ENCODE peak calls at places on chromosomes 13 and 19, in four cellular contexts. One of them, this sample, is unnamed.

GRCh38 chr19:8515317-8515716 is 1.4 kb upstream of the ZNF414 start:
- DNase-seq in K562: no peak
- DNase-seq in HL-60: peak
- DNase-seq in GM12878: no peak
- DNase-seq in this sample: no peak

GRCh38 chr19:53892981-53893325 is 11.0 kb downstream of the PRKCG start:
- DNase-seq in K562: peak
- DNase-seq in HL-60: no peak
- DNase-seq in GM12878: no peak
- DNase-seq in this sample: no peak

GRCh38 chr19:1065606-1066109 is 1.3 kb upstream of the ARHGAP45 start:
- DNase-seq in K562: no peak
- DNase-seq in HL-60: no peak
- DNase-seq in GM12878: no peak
- DNase-seq in this sample: no peak

GRCh38 chr13:31054632-31055031 is 107.1 kb downstream of the HSPH1 start:
- DNase-seq in K562: no peak
- DNase-seq in HL-60: no peak
- DNase-seq in GM12878: no peak
- DNase-seq in this sample: no peak

GRCh38 chr13:101298517-101298916 is 117.8 kb downstream of the NALCN start:
- DNase-seq in K562: no peak
- DNase-seq in HL-60: no peak
- DNase-seq in GM12878: no peak
- DNase-seq in this sample: no peak

GRCh38 chr13:28534210-28534609 is 39.3 kb upstream of the FLT1 start:
- DNase-seq in K562: no peak
- DNase-seq in HL-60: no peak
- DNase-seq in GM12878: no peak
- DNase-seq in this sample: no peak

GRCh38 chr19:4373601-4374441 is 26.5 kb downstream of the SH3GL1 start:
- DNase-seq in K562: no peak
- DNase-seq in HL-60: peak
- DNase-seq in GM12878: no peak
- DNase-seq in this sample: no peak

GRCh38 chr19:18514800-18515682 is 6.8 kb downstream of the ELL start:
- DNase-seq in K562: no peak
- DNase-seq in HL-60: peak
- DNase-seq in GM12878: no peak
- DNase-seq in this sample: no peak

GRCh38 chr13:98546402-98546801 is 30.5 kb downstream of the STK24 start:
- DNase-seq in K562: peak
- DNase-seq in HL-60: no peak
- DNase-seq in GM12878: no peak
- DNase-seq in this sample: no peak

GRCh38 chr19:39140195-39140516 is 14.6 kb downstream of the PAK4 start:
- DNase-seq in K562: no peak
- DNase-seq in HL-60: no peak
- DNase-seq in GM12878: no peak
- DNase-seq in this sample: no peak

GRCh38 chr19:2080336-2080988 is 15.7 kb downstream of the MOB3A start:
- DNase-seq in K562: no peak
- DNase-seq in HL-60: no peak
- DNase-seq in GM12878: no peak
- DNase-seq in this sample: no peak

GRCh38 chr19:8965887-8966286 is 44.3 kb downstream of the MUC16 start:
- DNase-seq in K562: peak
- DNase-seq in HL-60: no peak
- DNase-seq in GM12878: no peak
- DNase-seq in this sample: no peak

GRCh38 chr19:31699421-31699820 is 350.2 kb upstream of the TSHZ3 start:
- DNase-seq in K562: no peak
- DNase-seq in HL-60: no peak
- DNase-seq in GM12878: no peak
- DNase-seq in this sample: no peak

GRCh38 chr13:26618726-26619125 is 61.2 kb downstream of the WASF3 start:
- DNase-seq in K562: no peak
- DNase-seq in HL-60: no peak
- DNase-seq in GM12878: no peak
- DNase-seq in this sample: no peak

GRCh38 chr19:42281175-42282035 is 12.4 kb downstream of the CIC start:
- DNase-seq in K562: peak
- DNase-seq in HL-60: peak
- DNase-seq in GM12878: no peak
- DNase-seq in this sample: no peak

GRCh38 chr13:41762796-41763195 is 198.1 kb downstream of the VWA8 start:
- DNase-seq in K562: no peak
- DNase-seq in HL-60: no peak
- DNase-seq in GM12878: no peak
- DNase-seq in this sample: no peak

GRCh38 chr19:16143399-16144215 is at the start of gene HSH2D:
- DNase-seq in K562: no peak
- DNase-seq in HL-60: peak
- DNase-seq in GM12878: peak
- DNase-seq in this sample: peak

GRCh38 chr13:74206061-74206561 is 71.9 kb upstream of the KLF12 start:
- DNase-seq in K562: no peak
- DNase-seq in HL-60: no peak
- DNase-seq in GM12878: no peak
- DNase-seq in this sample: no peak

GRCh38 chr13:23901365-23901764 is 4.1 kb upstream of the C1QTNF9B start:
- DNase-seq in K562: no peak
- DNase-seq in HL-60: no peak
- DNase-seq in GM12878: no peak
- DNase-seq in this sample: no peak
- TF ChIP-seq SPI1 in K562: no peak
- TF ChIP-seq SPI1 in HL-60: no peak
- TF ChIP-seq SPI1 in GM12878: no peak
- TF ChIP-seq SPI1 in this sample: no peak

GRCh38 chr13:40063278-40063698 is 407.8 kb downstream of the COG6 start:
- DNase-seq in K562: no peak
- DNase-seq in HL-60: no peak
- DNase-seq in GM12878: no peak
- DNase-seq in this sample: no peak
- TF ChIP-seq SPI1 in K562: no peak
- TF ChIP-seq SPI1 in HL-60: no peak
- TF ChIP-seq SPI1 in GM12878: no peak
- TF ChIP-seq SPI1 in this sample: no peak

DNA sequence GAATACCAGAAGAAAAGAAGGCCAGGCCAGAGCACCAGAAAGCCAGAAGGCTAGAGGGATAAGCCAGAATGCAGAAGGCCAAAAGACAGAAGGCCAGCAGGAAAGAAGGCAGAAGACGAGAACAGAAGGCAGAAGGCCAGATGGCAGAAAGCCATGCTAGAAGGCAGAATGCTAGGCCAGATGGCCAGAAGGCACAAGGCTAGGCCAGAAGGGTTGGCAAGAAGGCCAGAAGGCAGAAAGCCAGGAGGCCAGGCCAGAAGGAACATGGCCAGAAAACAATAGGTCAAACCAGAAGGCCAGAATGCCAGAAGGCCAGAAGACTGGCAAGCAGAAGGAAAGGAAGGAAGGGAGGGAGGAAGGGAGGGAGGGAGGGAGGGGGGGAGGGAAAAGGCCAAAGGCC is 188.8 kb downstream of the TUBA3C start:
- DNase-seq in K562: no peak
- DNase-seq in HL-60: no peak
- DNase-seq in GM12878: no peak
- DNase-seq in this sample: no peak
- TF ChIP-seq SPI1 in K562: no peak
- TF ChIP-seq SPI1 in HL-60: no peak
- TF ChIP-seq SPI1 in GM12878: no peak
- TF ChIP-seq SPI1 in this sample: no peak

DNA sequence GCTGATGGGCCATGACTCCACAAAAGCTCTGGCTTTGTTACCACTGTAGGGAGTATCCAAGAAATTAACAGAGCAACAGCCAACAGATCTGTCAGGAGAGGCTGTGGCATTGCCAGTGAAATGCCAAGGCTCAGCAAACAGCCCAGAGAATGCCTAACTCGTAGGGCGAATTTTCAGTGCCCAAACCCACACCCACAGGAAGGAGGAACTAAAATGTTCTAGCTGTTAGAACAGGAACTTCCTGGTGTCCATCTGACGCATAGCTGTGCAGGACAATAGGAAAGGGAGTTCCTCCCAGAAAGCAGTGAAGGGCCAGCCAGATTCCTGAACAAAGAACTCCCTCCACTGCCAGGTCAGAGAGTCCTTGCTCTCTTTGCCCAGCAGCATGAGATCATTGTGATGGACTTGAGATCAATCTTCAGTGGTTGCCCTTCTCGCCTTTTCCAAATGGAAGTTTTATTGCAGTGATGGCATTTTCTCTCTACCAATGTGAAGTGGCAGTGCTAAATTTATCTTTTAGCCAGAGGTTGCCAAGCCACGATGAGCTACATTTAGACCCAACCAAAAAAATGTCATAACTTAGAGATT is 224.2 kb upstream of the STARD13 start:
- DNase-seq in K562: no peak
- DNase-seq in HL-60: peak
- DNase-seq in GM12878: no peak
- DNase-seq in this sample: no peak
- TF ChIP-seq SPI1 in K562: no peak
- TF ChIP-seq SPI1 in HL-60: peak
- TF ChIP-seq SPI1 in GM12878: no peak
- TF ChIP-seq SPI1 in this sample: no peak

GRCh38 chr19:13396256-13397080 is 109.8 kb downstream of the CACNA1A start:
- DNase-seq in K562: peak
- DNase-seq in HL-60: no peak
- DNase-seq in GM12878: no peak
- DNase-seq in this sample: no peak
- TF ChIP-seq SPI1 in K562: peak
- TF ChIP-seq SPI1 in HL-60: no peak
- TF ChIP-seq SPI1 in GM12878: no peak
- TF ChIP-seq SPI1 in this sample: no peak

GRCh38 chr19:47228168-47228936 is 2.6 kb downstream of the BBC3 start:
- DNase-seq in K562: peak
- DNase-seq in HL-60: peak
- DNase-seq in GM12878: no peak
- DNase-seq in this sample: no peak

GRCh38 chr19:47227347-47228167 is 3.4 kb downstream of the BBC3 start:
- DNase-seq in K562: peak
- DNase-seq in HL-60: peak
- DNase-seq in GM12878: peak
- DNase-seq in this sample: no peak

GRCh38 chr19:47229674-47230121 is 1.3 kb downstream of the BBC3 start:
- DNase-seq in K562: no peak
- DNase-seq in HL-60: no peak
- DNase-seq in GM12878: no peak
- DNase-seq in this sample: no peak

GRCh38 chr19:47230122-47230920 is 678 bp downstream of the BBC3 start:
- DNase-seq in K562: peak
- DNase-seq in HL-60: peak
- DNase-seq in GM12878: no peak
- DNase-seq in this sample: peak

GRCh38 chr19:47228937-47229673 is 1.9 kb downstream of the BBC3 start:
- DNase-seq in K562: no peak
- DNase-seq in HL-60: no peak
- DNase-seq in GM12878: no peak
- DNase-seq in this sample: no peak
- TF ChIP-seq SPI1 in K562: no peak
- TF ChIP-seq SPI1 in HL-60: no peak
- TF ChIP-seq SPI1 in GM12878: no peak
- TF ChIP-seq SPI1 in this sample: no peak

GRCh38 chr13:113120300-113121182 is 2.1 kb upstream of the F10 start:
- DNase-seq in K562: no peak
- DNase-seq in HL-60: no peak
- DNase-seq in GM12878: no peak
- DNase-seq in this sample: no peak
- TF ChIP-seq SPI1 in K562: no peak
- TF ChIP-seq SPI1 in HL-60: no peak
- TF ChIP-seq SPI1 in GM12878: no peak
- TF ChIP-seq SPI1 in this sample: no peak

GRCh38 chr13:23384111-23384510 is 49.4 kb downstream of the SACS start:
- DNase-seq in K562: no peak
- DNase-seq in HL-60: no peak
- DNase-seq in GM12878: peak
- DNase-seq in this sample: no peak
- TF ChIP-seq SPI1 in K562: no peak
- TF ChIP-seq SPI1 in HL-60: no peak
- TF ChIP-seq SPI1 in GM12878: peak
- TF ChIP-seq SPI1 in this sample: peak

GRCh38 chr19:51632126-51632525 is 1.9 kb upstream of the SIGLEC5 start:
- DNase-seq in K562: no peak
- DNase-seq in HL-60: no peak
- DNase-seq in GM12878: no peak
- DNase-seq in this sample: no peak

GRCh38 chr19:51640371-51640770 is 6.3 kb downstream of the SIGLEC14 start:
- DNase-seq in K562: no peak
- DNase-seq in HL-60: no peak
- DNase-seq in GM12878: no peak
- DNase-seq in this sample: no peak

GRCh38 chr19:51641648-51642047 is 5.0 kb downstream of the SIGLEC14 start:
- DNase-seq in K562: no peak
- DNase-seq in HL-60: no peak
- DNase-seq in GM12878: no peak
- DNase-seq in this sample: no peak

GRCh38 chr19:51639916-51640315 is 6.7 kb downstream of the SIGLEC14 start:
- DNase-seq in K562: no peak
- DNase-seq in HL-60: no peak
- DNase-seq in GM12878: no peak
- DNase-seq in this sample: no peak

DNA sequence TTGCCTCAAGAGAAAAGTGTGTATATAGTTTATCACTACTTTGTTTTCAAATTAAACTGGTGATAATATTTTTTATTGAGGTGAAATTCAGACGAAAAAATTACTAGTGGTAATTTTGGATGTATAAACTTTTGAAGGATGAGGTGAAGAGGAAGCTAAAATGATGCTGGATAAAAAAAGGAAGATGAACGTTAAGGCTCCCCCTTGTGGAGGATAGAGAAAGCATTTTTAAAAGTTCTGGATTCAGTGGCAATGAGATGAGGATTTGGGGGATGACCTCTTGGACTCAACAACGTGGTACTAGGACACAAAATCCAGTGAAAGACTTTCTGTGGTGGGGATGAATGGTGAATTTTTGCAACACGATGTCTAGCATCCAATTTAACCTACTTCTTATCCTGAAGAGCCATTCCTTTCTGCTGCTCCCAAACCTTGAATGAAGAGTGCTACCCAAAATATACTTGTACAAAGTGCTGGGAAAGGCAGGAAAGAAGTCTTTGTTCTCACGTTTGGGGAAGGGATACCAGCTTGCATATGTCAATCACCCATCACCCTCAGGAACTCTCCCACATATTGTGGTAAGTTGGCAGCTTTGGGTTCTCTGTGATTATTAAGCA is 7.3 kb upstream of the SIGLEC5 start:
- DNase-seq in K562: peak
- DNase-seq in HL-60: no peak
- DNase-seq in GM12878: no peak
- DNase-seq in this sample: no peak
- TF ChIP-seq SPI1 in K562: no peak
- TF ChIP-seq SPI1 in HL-60: no peak
- TF ChIP-seq SPI1 in GM12878: no peak
- TF ChIP-seq SPI1 in this sample: no peak

DNA sequence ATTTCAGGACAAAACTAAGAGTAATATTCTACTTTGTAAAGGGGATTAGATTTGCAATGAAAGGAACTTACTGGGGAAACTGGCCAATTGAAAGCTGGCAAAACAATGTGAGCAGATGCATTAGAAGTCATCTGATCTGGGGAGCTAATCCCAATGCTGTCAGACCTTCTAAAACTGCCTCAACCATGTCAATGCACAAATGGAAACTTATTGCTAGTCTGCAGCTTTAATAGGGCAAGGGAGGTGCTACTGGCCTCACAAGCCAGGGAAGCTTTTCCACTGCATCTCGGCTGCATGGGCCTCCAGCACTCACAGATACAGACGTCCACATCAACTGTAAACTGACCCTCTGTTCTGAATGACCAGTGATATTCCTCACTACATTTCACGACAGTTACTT is 154.2 kb downstream of the LHFPL6 start:
- DNase-seq in K562: no peak
- DNase-seq in HL-60: no peak
- DNase-seq in GM12878: no peak
- DNase-seq in this sample: no peak
- TF ChIP-seq SPI1 in K562: no peak
- TF ChIP-seq SPI1 in HL-60: no peak
- TF ChIP-seq SPI1 in GM12878: no peak
- TF ChIP-seq SPI1 in this sample: no peak